ENCODE peak calls at places on chromosomes 2 and 18, in four cellular contexts. S is GM23248; A is PC-3; M is CD8-positive, alpha-beta memory T cell. Y is an unnamed sample.

GRCh38 chr2:234863043-234863934 is 88.5 kb upstream of the SH3BP4 start:
- DNase-seq in S (peak; percentile 81), A (peak; percentile 49), M (no peak), Y (peak; percentile 82)

GRCh38 chr2:224196789-224197188 is 157.7 kb upstream of the SERPINE2 start:
- DNase-seq in S (peak; percentile 5), A (peak; percentile 10), M (no peak), Y (no peak)

GRCh38 chr18:63708650-63709049 is 5.9 kb downstream of the SERPINB11 start:
- DNase-seq in S (peak; percentile 89), A (peak; percentile 29), M (no peak), Y (no peak)

GRCh38 chr2:159788218-159788617 is 9.8 kb downstream of the CD302 start:
- DNase-seq in S (no peak), A (peak; percentile 88), M (no peak), Y (peak; percentile 39)

GRCh38 chr2:136985044-136985443 is 219.7 kb downstream of the THSD7B start:
- DNase-seq in S (peak; percentile 8), A (no peak), M (no peak), Y (peak; percentile 5)

GRCh38 chr18:48949051-48949605 is 1.6 kb downstream of the SMAD7 start:
- DNase-seq in S (peak; percentile 67), A (peak; percentile 14), M (peak; percentile 55), Y (peak; percentile 78)

GRCh38 chr2:53998834-53999233 is 28.0 kb upstream of the PSME4 start:
- DNase-seq in S (no peak), A (no peak), M (no peak), Y (no peak)

GRCh38 chr2:39513641-39514094 is 76.6 kb upstream of the MAP4K3 start:
- DNase-seq in S (peak; percentile 95), A (peak; percentile 97), M (no peak), Y (peak; percentile 61)

GRCh38 chr2:236694125-236694888 is 124.7 kb downstream of the ACKR3 start:
- DNase-seq in S (no peak), A (no peak), M (no peak), Y (no peak)

GRCh38 chr2:173692068-173692467 is 273.1 kb downstream of the SP3 start:
- DNase-seq in S (no peak), A (no peak), M (no peak), Y (no peak)

GRCh38 chr2:148517296-148517695 is 127.3 kb upstream of the EPC2 start:
- DNase-seq in S (no peak), A (no peak), M (no peak), Y (no peak)

GRCh38 chr2:127217470-127218325 is 2.4 kb downstream of the CYP27C1 start:
- DNase-seq in S (peak; percentile 87), A (peak; percentile 95), M (no peak), Y (no peak)

GRCh38 chr2:129767987-129768386 is 211.5 kb upstream of the RAB6C start:
- DNase-seq in S (no peak), A (no peak), M (no peak), Y (no peak)

GRCh38 chr2:220493871-220494525 is 866.6 kb downstream of the SLC4A3 start:
- DNase-seq in S (no peak), A (peak; percentile 56), M (no peak), Y (no peak)

GRCh38 chr2:238136820-238137537 is 1.5 kb upstream of the KLHL30 start:
- DNase-seq in S (peak; percentile 72), A (no peak), M (no peak), Y (peak; percentile 46)

GRCh38 chr18:37577051-37577611 is 11.5 kb upstream of the CELF4 start:
- DNase-seq in S (peak; percentile 5), A (no peak), M (no peak), Y (no peak)

GRCh38 chr2:182432051-182432450 is 5.2 kb upstream of the PDE1A start:
- DNase-seq in S (peak; percentile 31), A (no peak), M (no peak), Y (no peak)

GRCh38 chr18:25125670-25126069 is 226.3 kb downstream of the ZNF521 start:
- DNase-seq in S (no peak), A (no peak), M (no peak), Y (no peak)

GRCh38 chr18:25126751-25127150 is 225.2 kb downstream of the ZNF521 start:
- DNase-seq in S (no peak), A (no peak), M (no peak), Y (no peak)

GRCh38 chr18:25121442-25121841 is 230.5 kb downstream of the ZNF521 start:
- DNase-seq in S (no peak), A (no peak), M (no peak), Y (no peak)

GRCh38 chr18:25123438-25124225 is 228.3 kb downstream of the ZNF521 start:
- DNase-seq in S (no peak), A (no peak), M (no peak), Y (no peak)
- H3K27ac ChIP-seq in S (no peak overlapping the region), A (no peak overlapping the region), M (no peak overlapping the region), Y (no peak overlapping the region)

GRCh38 chr2:68248361-68248760 is 4.0 kb downstream of the PPP3R1 start:
- DNase-seq in S (no peak), A (peak; percentile 60), M (no peak), Y (peak; percentile 62)
- H3K4me1 ChIP-seq in S (peaks cover 62% of the 10 kb centered on the region), A (peaks cover 25% of the 10 kb centered on the region), M (peaks cover 65% of the 10 kb centered on the region), Y (peaks cover 9% of the 10 kb centered on the region)

GRCh38 chr2:23553561-23553960 is 168.6 kb downstream of the KLHL29 start:
- DNase-seq in S (no peak), A (no peak), M (no peak), Y (no peak)
- H3K27ac ChIP-seq in S (no peak overlapping the region), A (no peak overlapping the region), M (no peak overlapping the region), Y (no peak overlapping the region)

GRCh38 chr2:231663458-231664290 is 44.7 kb upstream of the PTMA start:
- DNase-seq in S (no peak), A (no peak), M (no peak), Y (no peak)
- H3K4me1 ChIP-seq in S (peaks cover 5% of the 10 kb centered on the region), A (peaks cover 29% of the 10 kb centered on the region), M (peaks cover 11% of the 10 kb centered on the region), Y (peaks cover 5% of the 10 kb centered on the region)

GRCh38 chr18:31275722-31276463 is 42.1 kb upstream of the DSG1 start:
- DNase-seq in S (no peak), A (peak; percentile 30), M (no peak), Y (peak; percentile 57)

GRCh38 chr18:31280502-31280901 is 37.5 kb upstream of the DSG1 start:
- DNase-seq in S (no peak), A (no peak), M (no peak), Y (no peak)

GRCh38 chr18:31281437-31281836 is 36.5 kb upstream of the DSG1 start:
- DNase-seq in S (no peak), A (no peak), M (no peak), Y (no peak)

GRCh38 chr18:31274915-31275314 is 43.0 kb upstream of the DSG1 start:
- DNase-seq in S (no peak), A (peak; percentile 36), M (no peak), Y (peak; percentile 61)

DNA sequence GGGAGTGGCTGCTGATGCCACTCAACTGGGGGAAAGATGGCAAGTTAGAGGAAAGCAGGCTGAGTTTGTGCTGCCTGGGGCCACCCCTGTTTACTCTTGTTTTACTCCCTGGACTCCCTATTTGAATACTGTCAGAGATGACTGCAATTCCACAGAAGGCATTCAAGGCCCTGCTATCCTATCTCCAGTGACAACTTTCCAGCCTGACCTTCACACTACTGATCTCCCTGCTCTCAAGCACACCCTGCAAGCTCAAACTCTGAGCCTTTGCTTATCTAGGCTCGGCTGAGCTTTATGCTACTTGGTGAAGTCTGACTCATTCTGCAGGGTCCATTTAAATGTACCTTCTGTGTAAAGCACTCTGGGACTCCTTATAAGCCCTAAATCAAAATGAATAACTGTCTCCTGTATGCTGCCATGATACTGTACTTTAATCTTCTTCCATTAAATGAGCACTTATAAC is 39.3 kb upstream of the DSG1 start:
- DNase-seq in S (no peak), A (no peak), M (no peak), Y (peak; percentile 98)
- H3K27ac ChIP-seq in S (no peak overlapping the region), A (no peak overlapping the region), M (no peak overlapping the region), Y (peak overlapping the region; percentile 6)

DNA sequence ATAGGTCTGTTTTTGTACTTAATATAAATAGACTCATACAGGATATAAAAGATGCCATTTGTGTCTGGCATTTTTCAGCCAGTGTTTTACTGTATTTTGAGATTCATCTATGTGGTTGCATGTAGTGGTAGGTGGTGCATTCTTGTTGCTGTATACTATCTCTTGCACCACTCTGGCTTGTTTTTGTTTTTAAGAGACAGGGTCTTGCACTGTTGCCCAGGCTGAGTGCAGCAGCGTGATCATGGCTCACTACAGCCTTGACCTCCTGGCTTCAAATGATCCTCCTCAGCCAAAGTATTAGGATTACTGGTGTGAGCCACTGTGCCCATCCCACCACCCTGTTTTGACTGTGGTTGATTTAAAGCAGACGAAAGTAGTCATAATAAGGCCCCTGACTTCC is 12.6 kb downstream of the HK2 start:
- DNase-seq in S (no peak), A (no peak), M (no peak), Y (no peak)
- H3K4me1 ChIP-seq in S (peaks cover 74% of the 10 kb centered on the region), A (peaks cover 98% of the 10 kb centered on the region), M (peaks cover 98% of the 10 kb centered on the region), Y (peaks cover 5% of the 10 kb centered on the region)

DNA sequence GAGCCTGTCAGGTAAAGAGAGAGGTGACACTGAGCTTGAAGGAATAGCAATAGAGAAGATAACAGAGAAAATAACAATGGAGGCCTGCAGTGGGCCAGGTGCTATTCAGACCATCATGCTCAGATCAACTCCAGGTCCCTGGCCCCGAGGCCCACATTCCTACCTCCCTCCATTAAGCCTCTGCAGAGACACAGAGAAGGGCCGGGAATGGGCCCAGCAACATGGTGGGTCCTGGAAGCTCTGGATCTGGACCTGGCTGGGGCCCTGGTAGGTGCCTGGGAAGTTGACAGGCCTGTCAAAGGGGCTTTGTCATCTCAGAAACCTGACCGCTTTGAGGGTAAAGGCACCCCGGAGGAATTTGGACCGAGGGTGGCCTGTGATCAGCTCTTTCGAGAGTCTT is 159.7 kb upstream of the GLI2 start:
- DNase-seq in S (no peak), A (no peak), M (no peak), Y (no peak)
- H3K27ac ChIP-seq in S (no peak overlapping the region), A (no peak overlapping the region), M (no peak overlapping the region), Y (no peak overlapping the region)

GRCh38 chr18:8662574-8663255 is 42.6 kb upstream of the MTCL1 start:
- DNase-seq in S (no peak), A (no peak), M (no peak), Y (no peak)
- H3K4me1 ChIP-seq in S (peaks cover 10% of the 10 kb centered on the region), A (peaks cover 26% of the 10 kb centered on the region), M (no peaks in the 10 kb centered on the region), Y (no peaks in the 10 kb centered on the region)

GRCh38 chr2:144679942-144680341 is 160.0 kb upstream of the ZEB2 start:
- DNase-seq in S (no peak), A (no peak), M (no peak), Y (no peak)

GRCh38 chr2:144683955-144684354 is 164.0 kb upstream of the ZEB2 start:
- DNase-seq in S (no peak), A (no peak), M (no peak), Y (no peak)

GRCh38 chr2:144683063-144683740 is 163.3 kb upstream of the ZEB2 start:
- DNase-seq in S (no peak), A (no peak), M (no peak), Y (no peak)

GRCh38 chr2:144681389-144681788 is 161.5 kb upstream of the ZEB2 start:
- DNase-seq in S (no peak), A (no peak), M (no peak), Y (no peak)

GRCh38 chr2:144682248-144682647 is 162.3 kb upstream of the ZEB2 start:
- DNase-seq in S (no peak), A (no peak), M (no peak), Y (no peak)
- H3K27ac ChIP-seq in S (no peak overlapping the region), A (no peak overlapping the region), M (no peak overlapping the region), Y (no peak overlapping the region)